ENCODE peak calls at places on chromosomes 5 and 9, in six cellular contexts. One of them, this sample, is unnamed.

GRCh38 chr5:95392593-95393182 is 1.5 kb downstream of the FAM81B start:
- DNase-seq in progenitor cell of endocrine pancreas: no peak
- DNase-seq in right atrium auricular region: no peak
- DNase-seq in NCI-H2081: peak; percentile 30
- DNase-seq in stimulated activated CD4-positive, alpha-beta T cell treated with anti-CD3 and anti-CD28 coated beads, Interleukin-1b, Interleukin-23, amount 100 ng/mL, for 48 hours: no peak
- DNase-seq in NCI-H1930: no peak
- DNase-seq in this sample: no peak

GRCh38 chr9:97176206-97176605 is 131.3 kb upstream of the CCDC180 start:
- DNase-seq in NCI-H1930: no peak
- DNase-seq in NCI-H2081: peak; percentile 30
- DNase-seq in progenitor cell of endocrine pancreas: no peak
- DNase-seq in right atrium auricular region: no peak
- DNase-seq in stimulated activated CD4-positive, alpha-beta T cell treated with anti-CD3 and anti-CD28 coated beads, Interleukin-1b, Interleukin-23, amount 100 ng/mL, for 48 hours: no peak
- DNase-seq in this sample: no peak

GRCh38 chr9:32431940-32432555 is 47.6 kb downstream of the ACO1 start:
- DNase-seq in progenitor cell of endocrine pancreas: peak; percentile 28
- DNase-seq in NCI-H1930: no peak
- DNase-seq in right atrium auricular region: no peak
- DNase-seq in NCI-H2081: no peak
- DNase-seq in stimulated activated CD4-positive, alpha-beta T cell treated with anti-CD3 and anti-CD28 coated beads, Interleukin-1b, Interleukin-23, amount 100 ng/mL, for 48 hours: peak; percentile 17
- DNase-seq in this sample: peak; percentile 22

GRCh38 chr9:113654605-113655193 is 191.2 kb downstream of the RGS3 start:
- DNase-seq in NCI-H1930: no peak
- DNase-seq in stimulated activated CD4-positive, alpha-beta T cell treated with anti-CD3 and anti-CD28 coated beads, Interleukin-1b, Interleukin-23, amount 100 ng/mL, for 48 hours: no peak
- DNase-seq in right atrium auricular region: peak; percentile 89
- DNase-seq in progenitor cell of endocrine pancreas: no peak
- DNase-seq in NCI-H2081: no peak
- DNase-seq in this sample: no peak

GRCh38 chr5:107557051-107557658 is 113.6 kb downstream of the EFNA5 start:
- DNase-seq in stimulated activated CD4-positive, alpha-beta T cell treated with anti-CD3 and anti-CD28 coated beads, Interleukin-1b, Interleukin-23, amount 100 ng/mL, for 48 hours: no peak
- DNase-seq in right atrium auricular region: no peak
- DNase-seq in progenitor cell of endocrine pancreas: no peak
- DNase-seq in NCI-H2081: no peak
- DNase-seq in NCI-H1930: no peak
- DNase-seq in this sample: no peak

GRCh38 chr5:67120032-67120431 is 76.6 kb downstream of the CD180 start:
- DNase-seq in progenitor cell of endocrine pancreas: no peak
- DNase-seq in NCI-H1930: no peak
- DNase-seq in NCI-H2081: no peak
- DNase-seq in stimulated activated CD4-positive, alpha-beta T cell treated with anti-CD3 and anti-CD28 coated beads, Interleukin-1b, Interleukin-23, amount 100 ng/mL, for 48 hours: no peak
- DNase-seq in right atrium auricular region: no peak
- DNase-seq in this sample: no peak

GRCh38 chr9:16143947-16144890 is 591.4 kb downstream of the CCDC171 start:
- DNase-seq in right atrium auricular region: no peak
- DNase-seq in stimulated activated CD4-positive, alpha-beta T cell treated with anti-CD3 and anti-CD28 coated beads, Interleukin-1b, Interleukin-23, amount 100 ng/mL, for 48 hours: no peak
- DNase-seq in NCI-H1930: no peak
- DNase-seq in progenitor cell of endocrine pancreas: no peak
- DNase-seq in NCI-H2081: no peak
- DNase-seq in this sample: no peak

GRCh38 chr9:33106372-33106771 is 29.9 kb upstream of the SMU1 start:
- DNase-seq in NCI-H2081: no peak
- DNase-seq in right atrium auricular region: no peak
- DNase-seq in NCI-H1930: no peak
- DNase-seq in stimulated activated CD4-positive, alpha-beta T cell treated with anti-CD3 and anti-CD28 coated beads, Interleukin-1b, Interleukin-23, amount 100 ng/mL, for 48 hours: no peak
- DNase-seq in progenitor cell of endocrine pancreas: no peak
- DNase-seq in this sample: no peak